ENCODE peak calls at places on chromosomes 3 and 15, in six cellular contexts. One of them, this sample, is unnamed.

GRCh38 chr3:73070675-73071575 is 9.5 kb downstream of the EBLN2 start:
- DNase-seq in psoas muscle: no peak
- DNase-seq in coronary artery: no peak
- DNase-seq in memory B cell: no peak
- DNase-seq in amygdala: no peak
- DNase-seq in Caki2: no peak
- DNase-seq in this sample: no peak

GRCh38 chr15:92801774-92802464 is 98.2 kb upstream of the CHD2 start:
- DNase-seq in coronary artery: no peak
- DNase-seq in Caki2: peak
- DNase-seq in psoas muscle: peak
- DNase-seq in amygdala: no peak
- DNase-seq in memory B cell: no peak
- DNase-seq in this sample: peak

GRCh38 chr15:35174948-35175347 is 89.9 kb upstream of the NANOGP8 start:
- DNase-seq in memory B cell: no peak
- DNase-seq in amygdala: no peak
- DNase-seq in Caki2: no peak
- DNase-seq in coronary artery: no peak
- DNase-seq in psoas muscle: no peak
- DNase-seq in this sample: no peak

GRCh38 chr3:188389711-188390346 is 235.9 kb downstream of the LPP start:
- DNase-seq in amygdala: peak
- DNase-seq in psoas muscle: no peak
- DNase-seq in memory B cell: peak
- DNase-seq in coronary artery: no peak
- DNase-seq in Caki2: no peak
- DNase-seq in this sample: no peak

GRCh38 chr3:157542711-157543485 is 39.7 kb upstream of the VEPH1 start:
- DNase-seq in amygdala: no peak
- DNase-seq in Caki2: peak
- DNase-seq in psoas muscle: peak
- DNase-seq in memory B cell: no peak
- DNase-seq in coronary artery: peak
- DNase-seq in this sample: peak

GRCh38 chr15:66480267-66480666 is 17.3 kb downstream of the SNAPC5 start:
- DNase-seq in memory B cell: no peak
- DNase-seq in Caki2: no peak
- DNase-seq in psoas muscle: no peak
- DNase-seq in amygdala: no peak
- DNase-seq in coronary artery: no peak
- DNase-seq in this sample: no peak

GRCh38 chr15:34951993-34952392 is 17.5 kb downstream of the AQR start:
- DNase-seq in memory B cell: no peak
- DNase-seq in psoas muscle: no peak
- DNase-seq in amygdala: no peak
- DNase-seq in Caki2: no peak
- DNase-seq in coronary artery: no peak
- DNase-seq in this sample: no peak

GRCh38 chr3:190375250-190375649 is 12.7 kb upstream of the CLDN16 start:
- DNase-seq in coronary artery: no peak
- DNase-seq in Caki2: peak
- DNase-seq in psoas muscle: no peak
- DNase-seq in memory B cell: no peak
- DNase-seq in amygdala: no peak
- DNase-seq in this sample: peak

GRCh38 chr3:47443611-47443995 is 32.1 kb downstream of the SCAP start:
- DNase-seq in amygdala: no peak
- DNase-seq in Caki2: no peak
- DNase-seq in coronary artery: no peak
- DNase-seq in psoas muscle: no peak
- DNase-seq in memory B cell: no peak
- DNase-seq in this sample: peak

GRCh38 chr15:80996247-80996646 is 4.5 kb upstream of the TLNRD1 start:
- DNase-seq in amygdala: no peak
- DNase-seq in Caki2: no peak
- DNase-seq in coronary artery: no peak
- DNase-seq in memory B cell: no peak
- DNase-seq in psoas muscle: no peak
- DNase-seq in this sample: no peak

GRCh38 chr3:192042116-192042515 is 581.2 kb downstream of the PYDC2 start:
- DNase-seq in coronary artery: no peak
- DNase-seq in Caki2: no peak
- DNase-seq in psoas muscle: no peak
- DNase-seq in amygdala: no peak
- DNase-seq in memory B cell: no peak
- DNase-seq in this sample: no peak

GRCh38 chr3:59879033-59879655 is 829.3 kb upstream of the CFAP20DC start:
- DNase-seq in memory B cell: no peak
- DNase-seq in psoas muscle: no peak
- DNase-seq in amygdala: no peak
- DNase-seq in Caki2: no peak
- DNase-seq in coronary artery: no peak
- DNase-seq in this sample: no peak

GRCh38 chr3:107068980-107069379 is 308.3 kb upstream of the CCDC54 start:
- DNase-seq in amygdala: no peak
- DNase-seq in psoas muscle: no peak
- DNase-seq in memory B cell: no peak
- DNase-seq in coronary artery: no peak
- DNase-seq in Caki2: no peak
- DNase-seq in this sample: no peak

GRCh38 chr3:188646592-188646991 is 492.6 kb downstream of the LPP start:
- DNase-seq in amygdala: no peak
- DNase-seq in psoas muscle: no peak
- DNase-seq in Caki2: no peak
- DNase-seq in coronary artery: no peak
- DNase-seq in memory B cell: no peak
- DNase-seq in this sample: no peak

GRCh38 chr3:126399348-126399730 is 4.6 kb downstream of the CFAP100 start:
- DNase-seq in coronary artery: no peak
- DNase-seq in amygdala: no peak
- DNase-seq in psoas muscle: no peak
- DNase-seq in memory B cell: no peak
- DNase-seq in Caki2: no peak
- DNase-seq in this sample: no peak

GRCh38 chr15:71651750-71652186 is 158.6 kb upstream of the NR2E3 start:
- DNase-seq in coronary artery: no peak
- DNase-seq in Caki2: peak
- DNase-seq in psoas muscle: no peak
- DNase-seq in memory B cell: no peak
- DNase-seq in amygdala: no peak
- DNase-seq in this sample: peak

GRCh38 chr3:193483988-193484539 is 70.6 kb downstream of the ATP13A4 start:
- DNase-seq in psoas muscle: no peak
- DNase-seq in memory B cell: no peak
- DNase-seq in amygdala: no peak
- DNase-seq in coronary artery: no peak
- DNase-seq in Caki2: no peak
- DNase-seq in this sample: no peak

GRCh38 chr3:195048059-195048905 is 222.7 kb downstream of the XXYLT1 start:
- DNase-seq in Caki2: no peak
- DNase-seq in coronary artery: no peak
- DNase-seq in amygdala: no peak
- DNase-seq in memory B cell: no peak
- DNase-seq in psoas muscle: no peak
- DNase-seq in this sample: no peak

GRCh38 chr15:85757073-85757938 is 37.4 kb downstream of the KLHL25 start:
- DNase-seq in coronary artery: no peak
- DNase-seq in psoas muscle: no peak
- DNase-seq in memory B cell: no peak
- DNase-seq in Caki2: no peak
- DNase-seq in amygdala: no peak
- DNase-seq in this sample: no peak

GRCh38 chr3:12994607-12995388 is 78.4 kb downstream of the IQSEC1 start:
- DNase-seq in coronary artery: peak
- DNase-seq in Caki2: peak
- DNase-seq in memory B cell: peak
- DNase-seq in psoas muscle: peak
- DNase-seq in amygdala: peak
- DNase-seq in this sample: peak

GRCh38 chr15:76108021-76108723 is 48.4 kb downstream of the TMEM266 start:
- DNase-seq in psoas muscle: no peak
- DNase-seq in Caki2: no peak
- DNase-seq in memory B cell: no peak
- DNase-seq in amygdala: no peak
- DNase-seq in coronary artery: no peak
- DNase-seq in this sample: no peak

GRCh38 chr3:158458464-158458863 is 112.5 kb upstream of the MLF1 start:
- DNase-seq in memory B cell: no peak
- DNase-seq in coronary artery: no peak
- DNase-seq in Caki2: no peak
- DNase-seq in amygdala: no peak
- DNase-seq in psoas muscle: no peak
- DNase-seq in this sample: no peak

GRCh38 chr15:75061272-75061671 is 37.9 kb downstream of the PPCDC start:
- DNase-seq in coronary artery: peak
- DNase-seq in amygdala: no peak
- DNase-seq in memory B cell: no peak
- DNase-seq in psoas muscle: no peak
- DNase-seq in Caki2: no peak
- DNase-seq in this sample: no peak

GRCh38 chr15:27427386-27427785 is 456.4 kb downstream of the GABRG3 start:
- DNase-seq in amygdala: no peak
- DNase-seq in memory B cell: no peak
- DNase-seq in Caki2: no peak
- DNase-seq in psoas muscle: no peak
- DNase-seq in coronary artery: no peak
- DNase-seq in this sample: no peak

GRCh38 chr15:49876401-49877038 is 242.5 kb downstream of the ATP8B4 start:
- DNase-seq in Caki2: no peak
- DNase-seq in psoas muscle: no peak
- DNase-seq in memory B cell: no peak
- DNase-seq in amygdala: no peak
- DNase-seq in coronary artery: no peak
- DNase-seq in this sample: no peak

GRCh38 chr15:48458876-48459275 is 127.6 kb downstream of the DUT start:
- DNase-seq in Caki2: no peak
- DNase-seq in amygdala: no peak
- DNase-seq in memory B cell: no peak
- DNase-seq in coronary artery: no peak
- DNase-seq in psoas muscle: no peak
- DNase-seq in this sample: no peak

GRCh38 chr15:47473857-47474256 is 243.4 kb upstream of the SEMA6D start:
- DNase-seq in psoas muscle: peak
- DNase-seq in coronary artery: peak
- DNase-seq in amygdala: no peak
- DNase-seq in Caki2: no peak
- DNase-seq in memory B cell: no peak
- DNase-seq in this sample: no peak

GRCh38 chr3:137852511-137852910 is 88.4 kb downstream of the SOX14 start:
- DNase-seq in Caki2: no peak
- DNase-seq in memory B cell: no peak
- DNase-seq in amygdala: no peak
- DNase-seq in psoas muscle: no peak
- DNase-seq in coronary artery: no peak
- DNase-seq in this sample: no peak

GRCh38 chr3:35640736-35641135 is 1.4 kb downstream of the ARPP21 start:
- DNase-seq in memory B cell: no peak
- DNase-seq in coronary artery: no peak
- DNase-seq in psoas muscle: no peak
- DNase-seq in Caki2: no peak
- DNase-seq in amygdala: no peak
- DNase-seq in this sample: no peak

GRCh38 chr3:121883507-121883906 is 10.7 kb upstream of the SLC15A2 start:
- DNase-seq in Caki2: no peak
- DNase-seq in coronary artery: no peak
- DNase-seq in memory B cell: no peak
- DNase-seq in amygdala: no peak
- DNase-seq in psoas muscle: no peak
- DNase-seq in this sample: no peak

GRCh38 chr3:30185872-30186271 is 420.5 kb upstream of the TGFBR2 start:
- DNase-seq in coronary artery: no peak
- DNase-seq in amygdala: no peak
- DNase-seq in Caki2: no peak
- DNase-seq in psoas muscle: no peak
- DNase-seq in memory B cell: no peak
- DNase-seq in this sample: no peak

GRCh38 chr3:57065588-57065987 is 5.1 kb downstream of the SPATA12 start:
- DNase-seq in amygdala: no peak
- DNase-seq in coronary artery: no peak
- DNase-seq in Caki2: peak
- DNase-seq in memory B cell: no peak
- DNase-seq in psoas muscle: no peak
- DNase-seq in this sample: no peak

GRCh38 chr3:108008106-108008505 is 82.7 kb downstream of the CD47 start:
- DNase-seq in Caki2: no peak
- DNase-seq in coronary artery: no peak
- DNase-seq in psoas muscle: no peak
- DNase-seq in amygdala: no peak
- DNase-seq in memory B cell: no peak
- DNase-seq in this sample: no peak

This sample was measured in LoVo.